ENCODE peak calls at places on chromosomes 6 and 20, in nine cellular contexts. One of them, this sample, is unnamed.

GRCh38 chr6:31727034-31727716 is 1.9 kb downstream of the DDAH2 start:
- DNase-seq in cardiac fibroblast: no peak
- DNase-seq in cardiac muscle cell: no peak
- DNase-seq in astrocyte of the spinal cord: no peak
- DNase-seq in GM06990: no peak
- DNase-seq in PC-9: no peak
- DNase-seq in neural progenitor cell: no peak
- DNase-seq in choroid plexus epithelial cell: no peak
- DNase-seq in GM23338: no peak
- DNase-seq in this sample: no peak

GRCh38 chr20:62860924-62861691 is 514 bp downstream of the TCFL5 start:
- DNase-seq in astrocyte of the spinal cord: no peak
- DNase-seq in cardiac muscle cell: peak
- DNase-seq in cardiac fibroblast: no peak
- DNase-seq in GM06990: peak
- DNase-seq in choroid plexus epithelial cell: peak
- DNase-seq in neural progenitor cell: peak
- DNase-seq in PC-9: no peak
- DNase-seq in GM23338: peak
- DNase-seq in this sample: no peak

GRCh38 chr6:7566617-7567173 is 23.3 kb upstream of the SNRNP48 start:
- DNase-seq in astrocyte of the spinal cord: no peak
- DNase-seq in cardiac muscle cell: no peak
- DNase-seq in GM06990: no peak
- DNase-seq in PC-9: no peak
- DNase-seq in neural progenitor cell: no peak
- DNase-seq in choroid plexus epithelial cell: no peak
- DNase-seq in GM23338: no peak
- DNase-seq in cardiac fibroblast: no peak
- DNase-seq in this sample: no peak

GRCh38 chr20:24651973-24652340 is 182.5 kb downstream of the SYNDIG1 start:
- DNase-seq in cardiac muscle cell: no peak
- DNase-seq in PC-9: no peak
- DNase-seq in choroid plexus epithelial cell: no peak
- DNase-seq in GM06990: no peak
- DNase-seq in GM23338: no peak
- DNase-seq in neural progenitor cell: no peak
- DNase-seq in cardiac fibroblast: no peak
- DNase-seq in astrocyte of the spinal cord: no peak
- DNase-seq in this sample: no peak

GRCh38 chr6:5260111-5260620 is 584 bp downstream of the LYRM4 start:
- DNase-seq in choroid plexus epithelial cell: peak
- DNase-seq in GM23338: peak
- DNase-seq in cardiac muscle cell: peak
- DNase-seq in astrocyte of the spinal cord: peak
- DNase-seq in neural progenitor cell: peak
- DNase-seq in PC-9: peak
- DNase-seq in cardiac fibroblast: peak
- DNase-seq in GM06990: peak
- DNase-seq in this sample: peak

GRCh38 chr6:76837564-76837963 is 625.7 kb downstream of the HTR1B start:
- DNase-seq in astrocyte of the spinal cord: no peak
- DNase-seq in cardiac fibroblast: no peak
- DNase-seq in neural progenitor cell: no peak
- DNase-seq in PC-9: no peak
- DNase-seq in choroid plexus epithelial cell: no peak
- DNase-seq in GM06990: no peak
- DNase-seq in cardiac muscle cell: no peak
- DNase-seq in GM23338: no peak
- DNase-seq in this sample: no peak

GRCh38 chr6:53796791-53797190 is 2.0 kb downstream of the LRRC1 start:
- DNase-seq in choroid plexus epithelial cell: peak
- DNase-seq in neural progenitor cell: no peak
- DNase-seq in GM23338: no peak
- DNase-seq in PC-9: peak
- DNase-seq in GM06990: no peak
- DNase-seq in cardiac muscle cell: no peak
- DNase-seq in astrocyte of the spinal cord: peak
- DNase-seq in cardiac fibroblast: peak
- DNase-seq in this sample: no peak

GRCh38 chr6:167776906-167777645 is 49.6 kb upstream of the AFDN start:
- DNase-seq in GM06990: no peak
- DNase-seq in cardiac muscle cell: no peak
- DNase-seq in astrocyte of the spinal cord: no peak
- DNase-seq in PC-9: no peak
- DNase-seq in neural progenitor cell: no peak
- DNase-seq in GM23338: no peak
- DNase-seq in choroid plexus epithelial cell: no peak
- DNase-seq in cardiac fibroblast: no peak
- DNase-seq in this sample: no peak

GRCh38 chr6:129498950-129499870 is 210.8 kb downstream of the ARHGAP18 start:
- DNase-seq in astrocyte of the spinal cord: peak
- DNase-seq in choroid plexus epithelial cell: peak
- DNase-seq in GM06990: no peak
- DNase-seq in cardiac fibroblast: peak
- DNase-seq in cardiac muscle cell: peak
- DNase-seq in PC-9: peak
- DNase-seq in GM23338: peak
- DNase-seq in neural progenitor cell: peak
- DNase-seq in this sample: peak
- TF ChIP-seq CTCF in astrocyte of the spinal cord: peak
- TF ChIP-seq CTCF in choroid plexus epithelial cell: peak
- TF ChIP-seq CTCF in GM06990: peak
- TF ChIP-seq CTCF in cardiac fibroblast: peak
- TF ChIP-seq CTCF in cardiac muscle cell: peak
- TF ChIP-seq CTCF in PC-9: peak
- TF ChIP-seq CTCF in GM23338: peak
- TF ChIP-seq CTCF in neural progenitor cell: peak
- TF ChIP-seq CTCF in this sample: peak

GRCh38 chr6:27206806-27207205 is 40.7 kb upstream of the PRSS16 start:
- DNase-seq in astrocyte of the spinal cord: no peak
- DNase-seq in GM23338: no peak
- DNase-seq in PC-9: no peak
- DNase-seq in cardiac fibroblast: no peak
- DNase-seq in GM06990: no peak
- DNase-seq in cardiac muscle cell: no peak
- DNase-seq in neural progenitor cell: no peak
- DNase-seq in choroid plexus epithelial cell: no peak
- DNase-seq in this sample: no peak

GRCh38 chr6:27208042-27208441 is 39.5 kb upstream of the PRSS16 start:
- DNase-seq in cardiac muscle cell: no peak
- DNase-seq in GM23338: peak
- DNase-seq in neural progenitor cell: no peak
- DNase-seq in PC-9: no peak
- DNase-seq in choroid plexus epithelial cell: no peak
- DNase-seq in astrocyte of the spinal cord: no peak
- DNase-seq in GM06990: no peak
- DNase-seq in cardiac fibroblast: no peak
- DNase-seq in this sample: no peak

GRCh38 chr6:27213544-27214125 is 33.9 kb upstream of the PRSS16 start:
- DNase-seq in GM23338: peak
- DNase-seq in GM06990: peak
- DNase-seq in cardiac muscle cell: peak
- DNase-seq in astrocyte of the spinal cord: peak
- DNase-seq in choroid plexus epithelial cell: peak
- DNase-seq in PC-9: peak
- DNase-seq in cardiac fibroblast: peak
- DNase-seq in neural progenitor cell: peak
- DNase-seq in this sample: no peak

GRCh38 chr6:27209167-27209566 is 38.3 kb upstream of the PRSS16 start:
- DNase-seq in astrocyte of the spinal cord: no peak
- DNase-seq in choroid plexus epithelial cell: no peak
- DNase-seq in GM06990: no peak
- DNase-seq in cardiac fibroblast: no peak
- DNase-seq in neural progenitor cell: no peak
- DNase-seq in cardiac muscle cell: no peak
- DNase-seq in PC-9: no peak
- DNase-seq in GM23338: no peak
- DNase-seq in this sample: no peak

DNA sequence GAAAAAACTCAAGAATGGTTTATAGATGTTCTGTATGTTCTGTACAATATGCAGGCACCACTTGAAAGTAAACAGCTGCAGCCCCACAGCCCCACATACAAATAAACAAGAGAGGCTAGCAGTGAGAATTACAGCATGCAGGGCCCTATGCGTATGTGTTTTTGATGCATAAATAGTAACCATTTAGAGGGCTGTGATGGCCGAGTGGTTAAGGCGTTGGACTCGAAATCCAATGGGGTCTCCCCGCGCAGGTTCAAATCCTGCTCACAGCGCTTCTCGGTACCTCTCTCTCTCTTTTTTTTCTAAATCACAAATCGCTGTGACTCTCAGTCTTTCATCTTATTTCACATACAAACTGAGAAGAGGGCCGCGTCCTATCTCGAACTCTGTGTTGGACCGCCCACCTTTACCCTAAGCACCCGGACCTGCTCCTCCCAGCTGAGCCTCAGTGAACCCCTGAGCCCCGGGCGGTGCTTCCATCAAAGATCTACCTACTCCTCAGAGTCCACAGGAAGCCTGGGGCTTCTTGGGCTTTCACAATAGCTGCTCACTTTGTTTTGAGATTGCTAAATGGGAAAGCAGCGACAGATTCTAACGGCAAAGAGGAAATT is 37.7 kb upstream of the PRSS16 start:
- DNase-seq in GM23338: peak
- DNase-seq in cardiac fibroblast: peak
- DNase-seq in cardiac muscle cell: no peak
- DNase-seq in neural progenitor cell: no peak
- DNase-seq in astrocyte of the spinal cord: no peak
- DNase-seq in GM06990: no peak
- DNase-seq in PC-9: no peak
- DNase-seq in choroid plexus epithelial cell: peak
- DNase-seq in this sample: no peak
- H3K4me3 ChIP-seq in GM23338: peak
- H3K4me3 ChIP-seq in cardiac fibroblast: no peak
- H3K4me3 ChIP-seq in cardiac muscle cell: no peak
- H3K4me3 ChIP-seq in neural progenitor cell: no peak
- H3K4me3 ChIP-seq in astrocyte of the spinal cord: no peak
- H3K4me3 ChIP-seq in GM06990: no peak
- H3K4me3 ChIP-seq in PC-9: no peak
- H3K4me3 ChIP-seq in choroid plexus epithelial cell: no peak
- H3K4me3 ChIP-seq in this sample: no peak

GRCh38 chr6:55443238-55444134 is 116.2 kb downstream of the GFRAL start:
- DNase-seq in GM23338: no peak
- DNase-seq in cardiac fibroblast: no peak
- DNase-seq in GM06990: no peak
- DNase-seq in choroid plexus epithelial cell: peak
- DNase-seq in astrocyte of the spinal cord: no peak
- DNase-seq in PC-9: no peak
- DNase-seq in cardiac muscle cell: no peak
- DNase-seq in neural progenitor cell: no peak
- DNase-seq in this sample: no peak

GRCh38 chr6:55448446-55448845 is 121.2 kb downstream of the GFRAL start:
- DNase-seq in PC-9: no peak
- DNase-seq in cardiac fibroblast: peak
- DNase-seq in cardiac muscle cell: no peak
- DNase-seq in astrocyte of the spinal cord: no peak
- DNase-seq in GM23338: no peak
- DNase-seq in neural progenitor cell: no peak
- DNase-seq in GM06990: no peak
- DNase-seq in choroid plexus epithelial cell: peak
- DNase-seq in this sample: no peak

GRCh38 chr6:55449219-55449618 is 122.0 kb downstream of the GFRAL start:
- DNase-seq in cardiac muscle cell: no peak
- DNase-seq in GM23338: peak
- DNase-seq in cardiac fibroblast: no peak
- DNase-seq in astrocyte of the spinal cord: no peak
- DNase-seq in PC-9: no peak
- DNase-seq in GM06990: no peak
- DNase-seq in neural progenitor cell: peak
- DNase-seq in choroid plexus epithelial cell: peak
- DNase-seq in this sample: peak

GRCh38 chr6:55450007-55450406 is 122.7 kb downstream of the GFRAL start:
- DNase-seq in astrocyte of the spinal cord: no peak
- DNase-seq in GM06990: no peak
- DNase-seq in GM23338: no peak
- DNase-seq in PC-9: no peak
- DNase-seq in cardiac fibroblast: peak
- DNase-seq in cardiac muscle cell: no peak
- DNase-seq in choroid plexus epithelial cell: peak
- DNase-seq in neural progenitor cell: no peak
- DNase-seq in this sample: no peak

DNA sequence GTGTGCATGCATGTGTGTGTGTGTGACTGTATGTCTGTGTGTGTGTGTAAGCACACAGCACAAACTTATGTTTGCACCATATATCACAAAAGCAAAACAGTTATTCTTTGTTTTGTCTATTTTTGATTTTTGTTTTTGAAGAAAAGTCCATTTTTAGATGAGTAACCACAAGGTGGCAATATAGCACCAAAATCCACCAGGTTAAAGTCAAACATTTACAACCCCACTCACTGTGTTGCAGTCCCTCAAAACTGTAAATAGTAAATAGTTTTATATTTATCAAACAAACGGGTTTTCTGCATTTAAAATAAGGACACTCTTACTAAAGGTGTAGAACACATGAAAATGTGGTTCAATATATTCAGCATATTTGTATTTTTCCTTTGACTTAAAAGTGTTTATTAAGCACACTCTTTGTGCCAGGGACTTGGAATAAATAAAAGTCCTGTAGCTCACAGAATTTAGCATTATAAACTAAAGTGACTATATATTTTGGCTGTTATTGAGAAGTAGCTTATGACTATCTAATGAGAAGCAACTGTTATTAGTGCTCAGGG is 118.5 kb downstream of the GFRAL start:
- DNase-seq in GM23338: peak
- DNase-seq in PC-9: no peak
- DNase-seq in astrocyte of the spinal cord: peak
- DNase-seq in GM06990: peak
- DNase-seq in choroid plexus epithelial cell: peak
- DNase-seq in cardiac fibroblast: peak
- DNase-seq in cardiac muscle cell: peak
- DNase-seq in neural progenitor cell: peak
- DNase-seq in this sample: peak
- TF ChIP-seq CTCF in GM23338: peak
- TF ChIP-seq CTCF in PC-9: peak
- TF ChIP-seq CTCF in astrocyte of the spinal cord: peak
- TF ChIP-seq CTCF in GM06990: peak
- TF ChIP-seq CTCF in choroid plexus epithelial cell: peak
- TF ChIP-seq CTCF in cardiac fibroblast: peak
- TF ChIP-seq CTCF in cardiac muscle cell: peak
- TF ChIP-seq CTCF in neural progenitor cell: peak
- TF ChIP-seq CTCF in this sample: peak

DNA sequence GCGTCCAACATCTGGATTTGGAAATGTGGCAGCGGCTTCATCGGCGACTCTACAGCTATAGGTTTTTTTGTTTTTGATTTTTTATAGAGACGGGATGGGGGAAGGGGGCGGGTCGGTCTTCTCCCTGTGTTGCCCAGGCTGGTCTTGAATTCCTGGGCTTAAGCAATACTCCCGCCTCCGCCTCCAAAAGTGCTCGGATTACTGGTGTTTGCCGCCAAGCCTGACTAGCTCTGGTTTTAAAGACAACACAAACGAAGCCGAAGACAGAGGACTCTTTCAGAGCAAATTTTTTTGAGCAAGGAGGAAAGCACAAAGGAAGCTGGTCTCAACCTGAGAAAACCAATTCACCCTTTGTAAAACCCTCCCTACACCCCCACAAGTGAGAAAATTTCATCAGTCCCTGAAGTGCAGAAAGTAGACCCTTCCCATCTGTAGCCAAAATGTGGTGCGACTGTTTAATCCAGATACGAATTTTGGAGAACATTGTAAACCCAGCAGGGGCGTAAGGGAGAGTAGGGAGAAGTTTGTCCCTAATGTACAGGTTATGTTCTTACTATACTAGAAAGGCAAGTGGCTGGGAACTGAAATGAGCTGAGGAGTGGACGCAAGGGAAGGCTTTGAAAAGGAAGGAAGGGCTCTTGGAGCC is 185.9 kb downstream of the TRIM27 start:
- DNase-seq in cardiac fibroblast: no peak
- DNase-seq in PC-9: no peak
- DNase-seq in astrocyte of the spinal cord: no peak
- DNase-seq in GM23338: peak
- DNase-seq in neural progenitor cell: peak
- DNase-seq in cardiac muscle cell: no peak
- DNase-seq in GM06990: no peak
- DNase-seq in choroid plexus epithelial cell: no peak
- DNase-seq in this sample: no peak
- H3K4me3 ChIP-seq in cardiac fibroblast: no peak
- H3K4me3 ChIP-seq in PC-9: no peak
- H3K4me3 ChIP-seq in astrocyte of the spinal cord: no peak
- H3K4me3 ChIP-seq in GM23338: peak
- H3K4me3 ChIP-seq in neural progenitor cell: peak
- H3K4me3 ChIP-seq in cardiac muscle cell: no peak
- H3K4me3 ChIP-seq in GM06990: no peak
- H3K4me3 ChIP-seq in choroid plexus epithelial cell: no peak
- H3K4me3 ChIP-seq in this sample: no peak

This sample was measured in astrocyte of the cerebellum.